ENCODE peak calls at places on chromosomes 5 and 9, in four cellular contexts. K is omental fat pad; A is stimulated activated CD4-positive, alpha-beta T cell treated with anti-CD3 and anti-CD28 coated beads, Interleukin-12 subunit alpha, Interleukin-12 subunit beta, amount 100 ng/mL, for 4 hours; O is T-helper 9 cell. J is an unnamed sample.

GRCh38 chr9:131727795-131728545 is 11.9 kb downstream of the RAPGEF1 start:
- DNase-seq in A (no peak), O (no peak), K (no peak), J (no peak)

GRCh38 chr5:9930156-9930555 is 300.0 kb upstream of the TAS2R1 start:
- DNase-seq in K (no peak), A (no peak), O (no peak), J (no peak)

GRCh38 chr5:81121836-81122235 is 111.3 kb upstream of the CKMT2 start:
- DNase-seq in K (no peak), A (no peak), O (no peak), J (no peak)

GRCh38 chr9:130276955-130277354 is 11.4 kb downstream of the HMCN2 start:
- DNase-seq in O (no peak), A (no peak), K (no peak), J (no peak)

GRCh38 chr5:110377411-110378392 is 348.8 kb downstream of the TMEM232 start:
- DNase-seq in O (no peak), A (no peak), K (no peak), J (no peak)

GRCh38 chr5:174520420-174521396 is 203.7 kb upstream of the MSX2 start:
- DNase-seq in A (no peak), K (no peak), O (no peak), J (peak)

GRCh38 chr5:38341641-38342040 is 83.3 kb downstream of the EGFLAM start:
- DNase-seq in A (no peak), O (no peak), K (no peak), J (no peak)

GRCh38 chr9:86062845-86063693 is 36.3 kb downstream of the GOLM1 start:
- DNase-seq in O (no peak), K (no peak), A (no peak), J (no peak)

GRCh38 chr9:31034311-31034710 is 1350.1 kb upstream of the ACO1 start:
- DNase-seq in A (no peak), K (no peak), O (no peak), J (no peak)

GRCh38 chr5:93433422-93433821 is 147.6 kb downstream of the NR2F1-AS1 start:
- DNase-seq in K (no peak), A (no peak), O (no peak), J (no peak)

GRCh38 chr5:6108540-6108848 is 269.9 kb downstream of the MED10 start:
- DNase-seq in A (no peak), K (no peak), O (no peak), J (no peak)

GRCh38 chr5:446864-447263 is 3.9 kb downstream of the EXOC3 start:
- DNase-seq in K (no peak), O (no peak), A (no peak), J (no peak)

GRCh38 chr5:55557123-55557522 is 22.4 kb upstream of the PLPP1 start:
- DNase-seq in O (no peak), K (no peak), A (no peak), J (no peak)

GRCh38 chr9:13715430-13715829 is 435.9 kb upstream of the MPDZ start:
- DNase-seq in A (no peak), O (no peak), K (no peak), J (no peak)

GRCh38 chr5:175103746-175104145 is 340.2 kb downstream of the DRD1 start:
- DNase-seq in O (no peak), A (no peak), K (no peak), J (no peak)

GRCh38 chr5:16673241-16673998 is 56.6 kb upstream of the RETREG1 start:
- DNase-seq in A (peak), K (no peak), O (no peak), J (no peak)

GRCh38 chr5:146025108-146025507 is 80.3 kb downstream of the PLAC8L1 start:
- DNase-seq in O (no peak), A (no peak), K (no peak), J (no peak)

GRCh38 chr9:1871486-1872181 is 143.5 kb upstream of the SMARCA2 start:
- DNase-seq in O (no peak), K (no peak), A (no peak), J (no peak)

GRCh38 chr9:135624282-135624681 is 15.1 kb downstream of the GLT6D1 start:
- DNase-seq in A (no peak), O (no peak), K (no peak), J (no peak)

GRCh38 chr9:120375316-120375715 is 204.7 kb downstream of the CDK5RAP2 start:
- DNase-seq in K (no peak), A (no peak), O (no peak), J (no peak)

GRCh38 chr9:128412120-128412790 is 8.4 kb upstream of the CERCAM start:
- DNase-seq in K (peak), O (peak), A (peak), J (peak)

GRCh38 chr5:134090482-134090881 is 24.0 kb upstream of the TCF7 start:
- DNase-seq in O (no peak), K (no peak), A (no peak), J (no peak)

GRCh38 chr5:125865166-125865815 is 557.9 kb upstream of the GRAMD2B start:
- DNase-seq in K (no peak), O (no peak), A (no peak), J (no peak)